ENCODE peak calls at places on chromosomes 3 and 15, in four cellular contexts. S is mammary epithelial cell, H is GM04504, J is H1. L is an unnamed sample.

GRCh38 chr3:73815966-73816365 is 191.2 kb upstream of the PDZRN3 start:
- DNase-seq in H (no peak), J (no peak), S (peak), L (no peak)

GRCh38 chr15:49037546-49037940 is 8.7 kb downstream of the SECISBP2L start:
- DNase-seq in S (no peak), J (no peak), H (no peak), L (no peak)

GRCh38 chr3:100386437-100387064 is 14.3 kb downstream of the TOMM70 start:
- DNase-seq in H (no peak), S (no peak), J (no peak), L (no peak)

GRCh38 chr3:188179006-188179966 is 25.3 kb downstream of the LPP start:
- DNase-seq in S (no peak), J (no peak), H (peak), L (peak)

GRCh38 chr3:71701251-71701650 is 24.0 kb downstream of the EIF4E3 start:
- DNase-seq in H (no peak), J (no peak), S (no peak), L (no peak)

GRCh38 chr15:99211926-99212325 is 37.5 kb downstream of the TTC23 start:
- DNase-seq in H (peak), S (no peak), J (no peak), L (no peak)

GRCh38 chr3:163132111-163132510 is 1635.5 kb downstream of the OTOL1 start:
- DNase-seq in J (no peak), S (no peak), H (no peak), L (no peak)

GRCh38 chr3:53949541-53949940 is 57.9 kb upstream of the SELENOK start:
- DNase-seq in H (no peak), S (no peak), J (no peak), L (no peak)

GRCh38 chr3:128074851-128075515 is 22.7 kb downstream of the SEC61A1 start:
- DNase-seq in J (no peak), H (no peak), S (peak), L (no peak)

GRCh38 chr3:52144034-52144795 is 10.0 kb downstream of the POC1A start:
- DNase-seq in H (peak), J (peak), S (peak), L (peak)

GRCh38 chr15:40815042-40815678 is 7.9 kb upstream of the DNAJC17 start:
- DNase-seq in H (no peak), S (peak), J (no peak), L (no peak)

GRCh38 chr3:184788751-184789150 is 23.2 kb upstream of the VPS8 start:
- DNase-seq in S (peak), H (no peak), J (no peak), L (no peak)

GRCh38 chr3:122858373-122858772 is 63.5 kb downstream of the SLC49A4 start:
- DNase-seq in J (no peak), S (peak), H (no peak), L (peak)

GRCh38 chr15:73141216-73141900 is 89.1 kb downstream of the NEO1 start:
- DNase-seq in S (no peak), H (no peak), J (no peak), L (no peak)

GRCh38 chr3:73804204-73804603 is 179.5 kb upstream of the PDZRN3 start:
- DNase-seq in H (no peak), S (no peak), J (no peak), L (no peak)

GRCh38 chr3:47542614-47543173 is 29.2 kb upstream of the ELP6 start:
- DNase-seq in S (peak), H (no peak), J (no peak), L (peak)

GRCh38 chr15:28977377-28978010 is 91.7 kb downstream of the APBA2 start:
- DNase-seq in H (peak), S (peak), J (peak), L (peak)

GRCh38 chr3:173976281-173976680 is 578.7 kb downstream of the NLGN1 start:
- DNase-seq in H (no peak), S (no peak), J (no peak), L (no peak)

GRCh38 chr3:135514064-135514455 is 451.5 kb upstream of the PPP2R3A start:
- DNase-seq in S (no peak), H (no peak), J (no peak), L (no peak)

GRCh38 chr3:53581671-53582070 is 87.3 kb downstream of the CACNA1D start:
- DNase-seq in J (no peak), H (no peak), S (peak), L (no peak)

GRCh38 chr3:36643192-36643591 is 121.2 kb downstream of the DCLK3 start:
- DNase-seq in S (no peak), J (no peak), H (no peak), L (no peak)

GRCh38 chr15:75349851-75350588 is 3.2 kb downstream of the NEIL1 start:
- DNase-seq in S (no peak), J (no peak), H (no peak), L (no peak)

GRCh38 chr15:85430406-85431204 is 50.2 kb downstream of the AKAP13 start:
- DNase-seq in J (no peak), S (peak), H (no peak), L (no peak)

GRCh38 chr15:91864669-91865068 is 11.2 kb downstream of the SLCO3A1 start:
- DNase-seq in H (no peak), S (no peak), J (no peak), L (no peak)

GRCh38 chr15:74545776-74546656 is 5.0 kb downstream of the ARID3B start:
- DNase-seq in J (no peak), H (peak), S (peak), L (peak)

GRCh38 chr3:17469520-17469919 is 272.9 kb downstream of the TBC1D5 start:
- DNase-seq in J (no peak), H (no peak), S (no peak), L (peak)

GRCh38 chr3:192819001-192819569 is 91.7 kb upstream of the FGF12 start:
- DNase-seq in S (peak), J (no peak), H (peak), L (no peak)

GRCh38 chr3:74766405-74766804 is 151.9 kb upstream of the CNTN3 start:
- DNase-seq in H (no peak), J (no peak), S (no peak), L (no peak)

GRCh38 chr3:114608293-114608692 is 314.5 kb downstream of the TIGIT start:
- DNase-seq in H (peak), J (no peak), S (peak), L (peak)

GRCh38 chr3:15858547-15859506 is 61.0 kb upstream of the ANKRD28 start:
- DNase-seq in H (no peak), S (peak), J (no peak), L (no peak)

GRCh38 chr3:63043631-63044030 is 168.4 kb upstream of the CADPS start:
- DNase-seq in J (no peak), H (no peak), S (peak), L (no peak)

GRCh38 chr3:141019244-141019643 is 31.9 kb upstream of the SPSB4 start:
- DNase-seq in S (no peak), J (no peak), H (no peak), L (no peak)

GRCh38 chr3:21524113-21524512 is 226.9 kb downstream of the ZNF385D start:
- DNase-seq in S (no peak), H (peak), J (no peak), L (no peak)

GRCh38 chr3:57484563-57484962 is 59.6 kb downstream of the DNAH12 start:
- DNase-seq in S (no peak), J (no peak), H (no peak), L (no peak)

GRCh38 chr3:46353639-46354410 is at the start of gene CCR2:
- DNase-seq in S (no peak), J (no peak), H (no peak), L (no peak)